ENCODE peak calls at places on chromosome 12, in seven cellular contexts. P, A, O, K, G, E and B are unnamed samples.

GRCh38 chr12:109818900-109819500 is 14.2 kb downstream of the TRPV4 start:
- DNase-seq in K (no peak), O (no peak), P (no peak), A (no peak), G (peak; percentile 14), E (no peak), B (no peak)

GRCh38 chr12:120220838-120221575 is 20.1 kb upstream of the RPLP0 start:
- DNase-seq in E (no peak), P (no peak), A (no peak), O (no peak), G (no peak), K (no peak), B (no peak)

GRCh38 chr12:53223006-53223305 is 9.1 kb downstream of the RARG start:
- DNase-seq in P (no peak), A (no peak), E (no peak), G (no peak), K (no peak), O (no peak), B (no peak)

GRCh38 chr12:113880337-113880736 is 85.8 kb downstream of the RBM19 start:
- DNase-seq in O (no peak), A (no peak), G (no peak), K (no peak), P (no peak), E (no peak), B (no peak)

GRCh38 chr12:57461326-57461903 is 1.8 kb downstream of the GLI1 start:
- DNase-seq in E (peak; percentile 46), P (no peak), O (peak; percentile 31), A (no peak), G (peak; percentile 82), K (no peak), B (peak; percentile 7)

GRCh38 chr12:8644345-8645248 is 18.0 kb downstream of the MFAP5 start:
- DNase-seq in E (no peak), O (peak; percentile 85), K (no peak), P (no peak), A (no peak), G (peak; percentile 6), B (no peak)

GRCh38 chr12:16350682-16351081 is 3.2 kb downstream of the MGST1 start:
- DNase-seq in P (peak; percentile 15), O (no peak), K (no peak), E (no peak), G (peak; percentile 94), A (no peak), B (no peak)

GRCh38 chr12:50985322-50985721 is 33.0 kb downstream of the HIGD1C start:
- DNase-seq in G (peak; percentile 78), E (no peak), A (no peak), O (peak; percentile 21), K (no peak), P (no peak), B (no peak)

GRCh38 chr12:52395761-52396434 is 10.2 kb downstream of the KRT82 start:
- DNase-seq in P (no peak), O (peak; percentile 11), A (no peak), K (no peak), E (no peak), G (no peak), B (peak; percentile 25)

GRCh38 chr12:132535046-132535445 is 45.1 kb downstream of the FBRSL1 start:
- DNase-seq in P (no peak), K (no peak), O (no peak), A (peak; percentile 36), E (no peak), G (no peak), B (no peak)

GRCh38 chr12:41983394-41983793 is 161.3 kb downstream of the GXYLT1 start:
- DNase-seq in P (no peak), K (no peak), G (no peak), E (no peak), O (no peak), A (no peak), B (no peak)

GRCh38 chr12:31322651-31323248 is 3.2 kb downstream of the SINHCAF start:
- DNase-seq in G (peak; percentile 66), A (no peak), E (no peak), O (no peak), P (no peak), K (no peak), B (no peak)

GRCh38 chr12:1583421-1584078 is 10.8 kb downstream of the FBXL14 start:
- DNase-seq in P (peak; percentile 42), E (peak; percentile 68), G (peak; percentile 86), O (peak; percentile 83), K (peak; percentile 74), A (peak; percentile 40), B (peak; percentile 79)

GRCh38 chr12:58341791-58342190 is 400.4 kb downstream of the ATP23 start:
- DNase-seq in E (no peak), A (no peak), P (no peak), O (no peak), K (no peak), G (peak; percentile 82), B (peak; percentile 18)

GRCh38 chr12:62799766-62800406 is 135.1 kb downstream of the PPM1H start:
- DNase-seq in K (no peak), P (no peak), G (no peak), E (no peak), A (no peak), O (no peak), B (no peak)

GRCh38 chr12:16384732-16385131 is 37.3 kb downstream of the MGST1 start:
- DNase-seq in O (no peak), G (no peak), A (no peak), K (no peak), P (no peak), E (no peak), B (no peak)

GRCh38 chr12:124207049-124207448 is 87.8 kb upstream of the RFLNA start:
- DNase-seq in P (no peak), A (no peak), K (no peak), G (no peak), E (no peak), O (no peak), B (no peak)